ENCODE peak calls at places on chromosome 13, in nine cellular contexts. Y, E, U, O, L, Q, P, C and D are unnamed samples.

GRCh38 chr13:58151452-58151851 is 519.9 kb downstream of the PCDH17 start:
- DNase-seq in Y (no peak), E (no peak), U (no peak), O (no peak), L (no peak), Q (no peak), P (no peak), C (no peak), D (no peak)

GRCh38 chr13:89361909-89362308 is 1690.7 kb downstream of the SLITRK5 start:
- DNase-seq in Y (no peak), E (no peak), U (no peak), O (no peak), L (no peak), Q (no peak), P (no peak), C (peak), D (no peak)

GRCh38 chr13:30744056-30744684 is 8.8 kb downstream of the ALOX5AP start:
- DNase-seq in Y (peak), E (peak), U (peak), O (no peak), L (no peak), Q (peak), P (no peak), C (peak), D (peak)

GRCh38 chr13:110646442-110647364 is 31.4 kb downstream of the NAXD start:
- DNase-seq in Y (no peak), E (no peak), U (no peak), O (no peak), L (no peak), Q (no peak), P (no peak), C (no peak), D (no peak)

GRCh38 chr13:53032849-53033248 is 4.2 kb downstream of the OLFM4 start:
- DNase-seq in Y (no peak), E (no peak), U (peak), O (no peak), L (no peak), Q (no peak), P (no peak), C (no peak), D (no peak)

GRCh38 chr13:41054212-41054877 is 7.0 kb upstream of the WBP4 start:
- DNase-seq in Y (no peak), E (no peak), U (peak), O (peak), L (no peak), Q (no peak), P (no peak), C (peak), D (peak)

GRCh38 chr13:112614835-112615234 is 26.9 kb upstream of the TUBGCP3 start:
- DNase-seq in Y (no peak), E (no peak), U (no peak), O (no peak), L (no peak), Q (no peak), P (no peak), C (peak), D (no peak)

GRCh38 chr13:31053896-31054295 is 107.8 kb downstream of the HSPH1 start:
- DNase-seq in Y (no peak), E (no peak), U (no peak), O (no peak), L (no peak), Q (no peak), P (no peak), C (no peak), D (no peak)

GRCh38 chr13:48828962-48829405 is 146.7 kb upstream of the FNDC3A start:
- DNase-seq in Y (no peak), E (no peak), U (no peak), O (peak), L (no peak), Q (peak), P (no peak), C (peak), D (peak)